ENCODE peak calls at places on chromosomes 13 and 19, in nine cellular contexts. A is stomach, N is PC-3, G is heart left ventricle, C is BJ, J is suprapubic skin, O is OCI-LY7, M is uterus, V is esophagus muscularis mucosa. I is an unnamed sample.

GRCh38 chr19:43495082-43495481 is 9.5 kb downstream of the PHLDB3 start:
- DNase-seq in O (no peak), A (no peak), N (no peak), J (no peak), V (no peak), G (no peak), C (no peak), M (no peak), I (no peak)

GRCh38 chr19:18606281-18607221 is at the start of gene CRLF1:
- DNase-seq in M (no peak), G (no peak), J (no peak), C (no peak), N (no peak), O (no peak), A (no peak), V (no peak), I (no peak)

GRCh38 chr19:16849168-16849567 is 20.0 kb downstream of the SIN3B start:
- DNase-seq in A (no peak), O (no peak), N (peak), C (no peak), J (no peak), G (no peak), M (no peak), V (no peak), I (no peak)

GRCh38 chr19:45470147-45471081 is 2.6 kb downstream of the FOSB start:
- DNase-seq in V (no peak), G (no peak), N (peak), O (no peak), A (no peak), J (no peak), M (peak), C (no peak), I (peak)

GRCh38 chr19:1408300-1409203 is 1.2 kb downstream of the DAZAP1 start:
- DNase-seq in A (peak), N (peak), G (no peak), C (no peak), J (no peak), M (peak), O (peak), V (no peak), I (no peak)

GRCh38 chr19:2043864-2044708 is 7.0 kb downstream of the MKNK2 start:
- DNase-seq in A (no peak), G (no peak), J (peak), M (peak), C (no peak), O (peak), V (no peak), N (no peak), I (no peak)

GRCh38 chr19:31148671-31149070 is 200.6 kb downstream of the TSHZ3 start:
- DNase-seq in O (no peak), N (no peak), M (no peak), G (no peak), A (no peak), C (no peak), V (no peak), J (no peak), I (no peak)

GRCh38 chr13:112779856-112780604 is 90.2 kb downstream of the ATP11A start:
- DNase-seq in O (no peak), C (no peak), V (no peak), G (no peak), J (no peak), A (peak), N (no peak), M (peak), I (no peak)

GRCh38 chr19:55679343-55680257 is 4.6 kb downstream of the EPN1 start:
- DNase-seq in M (no peak), G (no peak), C (no peak), O (no peak), A (no peak), V (no peak), N (peak), J (no peak), I (no peak)

GRCh38 chr13:53250272-53250875 is 221.8 kb downstream of the OLFM4 start:
- DNase-seq in V (no peak), N (peak), O (peak), J (no peak), G (no peak), M (no peak), A (no peak), C (peak), I (no peak)

GRCh38 chr19:996051-996838 is 4.0 kb upstream of the GRIN3B start:
- DNase-seq in C (no peak), O (no peak), A (peak), G (no peak), J (no peak), V (no peak), M (no peak), N (peak), I (no peak)

DNA sequence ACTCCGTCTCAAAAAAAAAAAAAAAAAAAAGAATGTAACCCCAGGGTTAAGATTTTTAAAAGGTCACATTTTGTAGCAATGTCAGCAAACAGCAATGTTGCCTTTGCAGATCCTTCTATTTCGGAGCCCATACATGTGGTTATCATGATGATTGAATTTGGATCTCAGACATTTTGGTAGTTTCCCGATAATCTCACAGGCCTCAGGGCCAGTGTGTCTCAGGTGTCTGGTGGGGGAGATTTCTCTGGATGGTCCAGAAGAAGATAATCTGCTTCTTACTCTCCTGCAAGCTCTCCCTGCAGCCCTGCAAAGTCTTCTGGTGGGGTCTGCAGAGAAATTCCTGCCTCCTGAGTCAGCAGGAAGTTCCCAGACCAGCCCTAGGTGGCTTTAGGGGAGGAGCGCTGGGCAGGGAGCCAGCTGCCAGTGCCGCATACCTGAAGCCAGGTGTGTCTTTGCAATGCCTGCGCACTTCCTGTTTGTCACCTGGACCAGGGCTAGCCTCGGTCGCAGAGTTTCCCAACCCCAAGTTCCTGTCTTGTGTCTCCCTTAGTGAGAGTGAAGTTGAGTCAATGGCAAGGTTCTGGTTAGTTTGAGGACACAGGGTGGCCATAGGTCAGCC is 1.4 kb downstream of the SH2D3A start:
- DNase-seq in G (no peak), N (peak), O (peak), J (peak), C (no peak), V (no peak), A (peak), M (no peak), I (no peak)
- H3K4me3 ChIP-seq in G (no peak), N (peak), O (peak), J (peak), C (no peak), V (no peak), A (peak), M (no peak), I (no peak)

GRCh38 chr13:26968431-26969335 is 202.9 kb downstream of the USP12 start:
- DNase-seq in V (no peak), G (no peak), N (no peak), A (peak), O (no peak), J (no peak), M (no peak), C (no peak), I (no peak)

GRCh38 chr13:26973946-26974345 is 197.7 kb downstream of the USP12 start:
- DNase-seq in G (no peak), J (no peak), M (no peak), O (no peak), A (no peak), V (no peak), N (no peak), C (no peak), I (no peak)

GRCh38 chr13:26973281-26973680 is 198.3 kb downstream of the USP12 start:
- DNase-seq in M (no peak), N (no peak), V (no peak), J (no peak), A (no peak), G (no peak), O (no peak), C (no peak), I (no peak)

GRCh38 chr13:26976336-26976735 is 195.3 kb downstream of the USP12 start:
- DNase-seq in V (no peak), G (no peak), A (no peak), C (no peak), J (no peak), N (no peak), M (no peak), O (no peak), I (no peak)

DNA sequence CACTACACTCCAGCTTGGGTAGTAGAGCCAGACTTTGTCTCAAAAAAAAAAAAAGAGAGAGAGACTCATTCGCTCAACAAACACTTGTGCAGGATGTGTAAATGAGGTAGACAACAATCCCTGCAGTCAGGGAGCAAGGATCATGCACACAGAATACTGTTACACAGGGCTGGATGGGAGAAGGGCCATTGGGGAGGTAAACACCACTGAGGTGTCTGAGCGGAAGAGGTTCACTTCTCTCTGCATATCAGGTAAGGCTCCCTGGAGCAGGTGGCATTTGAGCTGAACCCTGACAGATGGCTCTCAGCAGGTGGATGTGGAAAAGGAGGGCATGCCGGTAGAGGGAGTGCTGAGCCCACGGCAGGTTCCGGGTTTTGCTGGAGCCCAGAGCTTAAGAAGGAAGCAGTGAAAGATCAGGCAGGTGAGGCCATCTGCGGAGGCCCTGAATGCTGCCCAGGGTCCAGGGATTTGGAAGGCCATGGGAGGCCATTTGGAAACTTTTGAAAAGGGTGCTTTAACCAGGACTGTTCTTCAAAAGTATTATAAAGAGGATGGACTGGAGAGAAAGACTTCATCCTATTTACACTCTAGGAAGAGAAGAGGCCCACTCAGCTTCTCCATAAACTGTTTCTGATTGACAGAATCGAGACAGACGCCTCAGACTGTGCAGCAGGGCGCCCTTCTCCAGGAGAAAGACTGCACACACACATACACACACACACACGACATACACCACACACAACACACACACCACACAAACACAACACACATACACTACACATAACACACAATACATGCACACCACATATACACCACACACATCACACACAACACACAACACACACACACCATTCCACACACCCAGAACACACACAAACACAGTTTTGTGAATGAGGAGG is 199.4 kb downstream of the USP12 start:
- DNase-seq in N (peak), O (peak), G (no peak), C (no peak), J (no peak), V (no peak), M (no peak), A (peak), I (no peak)
- TF ChIP-seq CTCF in N (peak), O (peak), G (no peak), C (peak), J (no peak), V (peak), M (no peak), A (peak), I (no peak)

GRCh38 chr13:41017744-41018582 is 1.2 kb downstream of the ELF1 start:
- DNase-seq in J (no peak), O (peak), C (no peak), M (no peak), A (no peak), G (no peak), N (peak), V (no peak), I (no peak)

GRCh38 chr13:41017153-41017552 is 2.0 kb downstream of the ELF1 start:
- DNase-seq in G (no peak), O (peak), N (no peak), V (no peak), C (no peak), M (no peak), A (peak), J (no peak), I (no peak)

GRCh38 chr13:41018583-41018909 is 570 bp downstream of the ELF1 start:
- DNase-seq in C (no peak), M (no peak), N (no peak), V (no peak), A (no peak), O (no peak), J (no peak), G (no peak), I (no peak)

GRCh38 chr13:41019027-41019487 is at the start of gene ELF1:
- DNase-seq in A (peak), N (peak), J (no peak), M (no peak), O (peak), C (no peak), G (no peak), V (no peak), I (no peak)

DNA sequence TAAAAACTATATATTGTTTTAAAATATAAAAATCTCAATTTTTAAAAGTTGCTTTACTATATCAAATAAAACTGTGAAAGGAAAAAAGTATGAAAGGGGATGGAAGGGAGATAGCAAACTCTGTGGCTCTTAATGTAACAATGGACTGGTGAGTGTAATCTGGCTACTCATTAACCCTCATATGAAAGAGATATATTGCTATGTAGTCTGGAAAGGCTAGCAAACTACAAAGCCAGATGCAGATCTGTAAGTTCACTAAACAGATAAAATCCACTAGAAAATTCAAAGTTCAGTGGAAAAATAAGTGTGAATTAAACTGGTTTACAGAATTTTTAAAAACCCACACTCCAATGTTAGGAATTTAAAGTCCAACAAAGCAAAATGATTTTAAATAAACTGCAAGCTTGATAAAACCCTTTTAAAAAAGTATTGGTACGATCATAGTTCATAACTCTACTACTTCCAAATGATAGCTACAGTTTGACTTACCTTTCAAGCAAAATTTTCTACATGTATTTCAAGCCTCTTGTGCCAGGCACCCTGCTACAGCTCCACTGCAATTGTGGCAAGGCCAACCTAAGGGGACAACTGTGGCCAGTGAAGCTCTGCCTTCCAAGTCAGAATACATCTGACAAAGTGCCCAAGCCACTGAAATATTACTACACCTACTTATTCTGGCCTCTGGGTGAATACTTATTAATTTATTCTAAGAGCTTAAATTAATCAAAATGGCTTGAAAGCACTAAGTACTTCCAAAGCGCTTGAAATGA is 647 bp upstream of the ELF1 start:
- DNase-seq in A (no peak), V (no peak), J (no peak), C (no peak), O (no peak), N (no peak), M (no peak), G (no peak), I (no peak)
- H3K4me3 ChIP-seq in A (peak), V (no peak), J (peak), C (no peak), O (peak), N (no peak), M (no peak), G (no peak), I (no peak)

GRCh38 chr13:97223711-97224461 is 1.8 kb downstream of the MBNL2 start:
- DNase-seq in V (no peak), A (peak), N (peak), C (peak), O (peak), G (peak), M (peak), J (no peak), I (peak)
- TF ChIP-seq CTCF in V (no peak), A (no peak), N (no peak), C (no peak), O (no peak), G (no peak), M (peak), J (no peak), I (no peak)

I was measured in coronary artery.